ENCODE peak calls at places on chromosomes 2 and 18, in eight cellular contexts. One of them, this sample, is unnamed. For H3K36me3, the result is how much of the 10 kb centered on the place peaks cover.

GRCh38 chr2:20224191-20224715 is 677 bp downstream of the SDC1 start:
- DNase-seq in kidney epithelial cell: no peak
- DNase-seq in CD8-positive, alpha-beta T cell: no peak
- DNase-seq in effector memory CD4-positive, alpha-beta T cell: no peak
- DNase-seq in bronchial epithelial cell: no peak
- DNase-seq in PC-9: peak
- DNase-seq in GM23338: no peak
- DNase-seq in CD4-positive, CD25-positive, alpha-beta regulatory T cell: no peak
- DNase-seq in this sample: no peak

GRCh38 chr2:107197601-107198000 is 311.6 kb upstream of the ST6GAL2 start:
- DNase-seq in kidney epithelial cell: no peak
- DNase-seq in CD8-positive, alpha-beta T cell: no peak
- DNase-seq in effector memory CD4-positive, alpha-beta T cell: no peak
- DNase-seq in bronchial epithelial cell: no peak
- DNase-seq in PC-9: no peak
- DNase-seq in GM23338: no peak
- DNase-seq in CD4-positive, CD25-positive, alpha-beta regulatory T cell: no peak
- DNase-seq in this sample: no peak

GRCh38 chr18:1884623-1885022 is 686.7 kb downstream of the METTL4 start:
- DNase-seq in kidney epithelial cell: no peak
- DNase-seq in CD8-positive, alpha-beta T cell: no peak
- DNase-seq in effector memory CD4-positive, alpha-beta T cell: no peak
- DNase-seq in bronchial epithelial cell: no peak
- DNase-seq in PC-9: no peak
- DNase-seq in GM23338: no peak
- DNase-seq in CD4-positive, CD25-positive, alpha-beta regulatory T cell: no peak
- DNase-seq in this sample: no peak

GRCh38 chr2:96109931-96110511 is 6.3 kb downstream of the ADRA2B start:
- DNase-seq in kidney epithelial cell: no peak
- DNase-seq in CD8-positive, alpha-beta T cell: no peak
- DNase-seq in effector memory CD4-positive, alpha-beta T cell: no peak
- DNase-seq in bronchial epithelial cell: no peak
- DNase-seq in PC-9: no peak
- DNase-seq in GM23338: no peak
- DNase-seq in CD4-positive, CD25-positive, alpha-beta regulatory T cell: no peak
- DNase-seq in this sample: no peak

GRCh38 chr2:210553371-210553770 is 3.0 kb upstream of the CPS1 start:
- DNase-seq in kidney epithelial cell: no peak
- DNase-seq in CD8-positive, alpha-beta T cell: no peak
- DNase-seq in effector memory CD4-positive, alpha-beta T cell: no peak
- DNase-seq in bronchial epithelial cell: peak
- DNase-seq in PC-9: peak
- DNase-seq in GM23338: no peak
- DNase-seq in CD4-positive, CD25-positive, alpha-beta regulatory T cell: no peak
- DNase-seq in this sample: peak

GRCh38 chr2:217899231-217900009 is 103.4 kb downstream of the TNS1 start:
- DNase-seq in kidney epithelial cell: peak
- DNase-seq in CD8-positive, alpha-beta T cell: no peak
- DNase-seq in effector memory CD4-positive, alpha-beta T cell: no peak
- DNase-seq in bronchial epithelial cell: peak
- DNase-seq in PC-9: peak
- DNase-seq in GM23338: peak
- DNase-seq in CD4-positive, CD25-positive, alpha-beta regulatory T cell: no peak
- DNase-seq in this sample: peak

GRCh38 chr2:236666646-236667204 is 97.1 kb downstream of the ACKR3 start:
- DNase-seq in kidney epithelial cell: no peak
- DNase-seq in CD8-positive, alpha-beta T cell: no peak
- DNase-seq in effector memory CD4-positive, alpha-beta T cell: no peak
- DNase-seq in bronchial epithelial cell: no peak
- DNase-seq in PC-9: no peak
- DNase-seq in GM23338: no peak
- DNase-seq in CD4-positive, CD25-positive, alpha-beta regulatory T cell: no peak
- DNase-seq in this sample: no peak

GRCh38 chr2:172772637-172773036 is 37.0 kb downstream of the RAPGEF4 start:
- DNase-seq in kidney epithelial cell: no peak
- DNase-seq in CD8-positive, alpha-beta T cell: no peak
- DNase-seq in effector memory CD4-positive, alpha-beta T cell: no peak
- DNase-seq in bronchial epithelial cell: peak
- DNase-seq in PC-9: no peak
- DNase-seq in GM23338: no peak
- DNase-seq in CD4-positive, CD25-positive, alpha-beta regulatory T cell: no peak
- DNase-seq in this sample: peak

GRCh38 chr2:195486987-195487644 is 169.9 kb upstream of the SLC39A10 start:
- DNase-seq in kidney epithelial cell: peak
- DNase-seq in CD8-positive, alpha-beta T cell: no peak
- DNase-seq in effector memory CD4-positive, alpha-beta T cell: no peak
- DNase-seq in bronchial epithelial cell: peak
- DNase-seq in PC-9: peak
- DNase-seq in GM23338: no peak
- DNase-seq in CD4-positive, CD25-positive, alpha-beta regulatory T cell: peak
- DNase-seq in this sample: peak

GRCh38 chr2:15650616-15651366 is 59.1 kb downstream of the DDX1 start:
- DNase-seq in kidney epithelial cell: no peak
- DNase-seq in CD8-positive, alpha-beta T cell: no peak
- DNase-seq in effector memory CD4-positive, alpha-beta T cell: no peak
- DNase-seq in bronchial epithelial cell: no peak
- DNase-seq in PC-9: no peak
- DNase-seq in GM23338: no peak
- DNase-seq in CD4-positive, CD25-positive, alpha-beta regulatory T cell: no peak
- DNase-seq in this sample: no peak

GRCh38 chr2:191631754-191632153 is 46.2 kb upstream of the NABP1 start:
- DNase-seq in kidney epithelial cell: no peak
- DNase-seq in CD8-positive, alpha-beta T cell: no peak
- DNase-seq in effector memory CD4-positive, alpha-beta T cell: no peak
- DNase-seq in bronchial epithelial cell: peak
- DNase-seq in PC-9: peak
- DNase-seq in GM23338: no peak
- DNase-seq in CD4-positive, CD25-positive, alpha-beta regulatory T cell: no peak
- DNase-seq in this sample: no peak

GRCh38 chr2:226426292-226426736 is 373.3 kb downstream of the IRS1 start:
- DNase-seq in kidney epithelial cell: no peak
- DNase-seq in CD8-positive, alpha-beta T cell: no peak
- DNase-seq in effector memory CD4-positive, alpha-beta T cell: no peak
- DNase-seq in bronchial epithelial cell: peak
- DNase-seq in PC-9: peak
- DNase-seq in GM23338: no peak
- DNase-seq in CD4-positive, CD25-positive, alpha-beta regulatory T cell: no peak
- DNase-seq in this sample: peak

GRCh38 chr18:54739476-54739875 is 88.8 kb upstream of the RAB27B start:
- DNase-seq in kidney epithelial cell: no peak
- DNase-seq in CD8-positive, alpha-beta T cell: no peak
- DNase-seq in effector memory CD4-positive, alpha-beta T cell: no peak
- DNase-seq in bronchial epithelial cell: no peak
- DNase-seq in PC-9: no peak
- DNase-seq in GM23338: no peak
- DNase-seq in CD4-positive, CD25-positive, alpha-beta regulatory T cell: no peak
- DNase-seq in this sample: peak

GRCh38 chr2:64276417-64277095 is 132.3 kb upstream of the PELI1 start:
- DNase-seq in kidney epithelial cell: no peak
- DNase-seq in CD8-positive, alpha-beta T cell: no peak
- DNase-seq in effector memory CD4-positive, alpha-beta T cell: no peak
- DNase-seq in bronchial epithelial cell: peak
- DNase-seq in PC-9: peak
- DNase-seq in GM23338: peak
- DNase-seq in CD4-positive, CD25-positive, alpha-beta regulatory T cell: no peak
- DNase-seq in this sample: peak

GRCh38 chr2:100320547-100321180 is 1.6 kb downstream of the LONRF2 start:
- DNase-seq in kidney epithelial cell: no peak
- DNase-seq in CD8-positive, alpha-beta T cell: no peak
- DNase-seq in effector memory CD4-positive, alpha-beta T cell: no peak
- DNase-seq in bronchial epithelial cell: no peak
- DNase-seq in PC-9: no peak
- DNase-seq in GM23338: no peak
- DNase-seq in CD4-positive, CD25-positive, alpha-beta regulatory T cell: no peak
- DNase-seq in this sample: no peak

GRCh38 chr2:150644298-150645067 is 157.0 kb upstream of the RND3 start:
- DNase-seq in kidney epithelial cell: no peak
- DNase-seq in CD8-positive, alpha-beta T cell: no peak
- DNase-seq in effector memory CD4-positive, alpha-beta T cell: no peak
- DNase-seq in bronchial epithelial cell: peak
- DNase-seq in PC-9: no peak
- DNase-seq in GM23338: no peak
- DNase-seq in CD4-positive, CD25-positive, alpha-beta regulatory T cell: no peak
- DNase-seq in this sample: peak

DNA sequence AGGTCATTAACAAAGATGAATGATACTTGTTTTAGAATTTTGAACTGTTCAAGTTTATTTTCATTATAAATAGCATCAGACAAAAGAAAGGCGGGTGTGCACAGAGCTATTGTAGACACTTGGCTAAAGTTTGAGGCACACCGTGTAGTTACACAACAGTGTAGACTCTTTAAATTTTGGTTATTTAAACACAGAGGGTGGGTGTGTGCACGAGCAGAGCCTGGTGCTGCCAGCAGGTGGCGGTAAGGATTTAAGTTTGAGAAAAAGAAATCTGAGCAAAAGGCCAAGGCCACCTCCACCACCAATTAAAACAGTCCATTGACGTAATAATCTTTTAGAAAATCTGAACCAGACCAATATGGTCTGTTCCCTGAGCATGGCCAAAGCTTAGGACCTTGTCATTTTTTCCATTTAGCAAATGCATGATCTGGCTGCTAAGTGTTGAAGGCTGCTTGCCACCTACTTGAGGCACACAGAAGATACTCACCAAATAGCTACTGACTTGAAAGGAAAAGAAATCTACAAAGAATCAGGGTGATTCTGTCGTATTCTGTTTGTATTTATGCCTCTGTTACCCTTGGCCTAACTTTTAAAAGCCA is 14.3 kb downstream of the COPS7B start:
- DNase-seq in kidney epithelial cell: no peak
- DNase-seq in CD8-positive, alpha-beta T cell: peak
- DNase-seq in effector memory CD4-positive, alpha-beta T cell: no peak
- DNase-seq in bronchial epithelial cell: peak
- DNase-seq in PC-9: peak
- DNase-seq in GM23338: peak
- DNase-seq in CD4-positive, CD25-positive, alpha-beta regulatory T cell: no peak
- DNase-seq in this sample: no peak
- H3K36me3 ChIP-seq in kidney epithelial cell: under half
- H3K36me3 ChIP-seq in CD8-positive, alpha-beta T cell: half or more
- H3K36me3 ChIP-seq in effector memory CD4-positive, alpha-beta T cell: half or more
- H3K36me3 ChIP-seq in bronchial epithelial cell: under half
- H3K36me3 ChIP-seq in PC-9: under half
- H3K36me3 ChIP-seq in GM23338: under half
- H3K36me3 ChIP-seq in CD4-positive, CD25-positive, alpha-beta regulatory T cell: half or more
- H3K36me3 ChIP-seq in this sample: under half

DNA sequence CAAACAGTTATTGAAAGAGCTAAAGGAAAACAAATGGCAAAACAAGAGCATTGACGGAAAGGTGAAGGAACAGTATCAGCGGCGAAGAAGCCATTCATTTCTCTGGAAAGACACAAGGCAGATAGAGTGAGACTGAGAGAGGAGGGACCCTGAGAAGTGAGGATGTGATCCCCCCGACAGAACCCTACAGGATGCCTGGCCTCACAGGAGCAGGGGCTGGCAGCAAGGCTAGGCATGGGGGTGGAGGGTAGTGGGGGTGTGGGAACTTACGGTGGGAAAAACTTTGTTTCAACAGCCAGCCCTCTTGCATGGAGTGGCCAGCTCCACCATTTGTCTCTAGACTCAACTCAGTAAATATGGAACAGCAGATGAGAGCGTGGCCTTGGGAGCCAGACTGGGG is 40.7 kb downstream of the SP110 start:
- DNase-seq in kidney epithelial cell: no peak
- DNase-seq in CD8-positive, alpha-beta T cell: no peak
- DNase-seq in effector memory CD4-positive, alpha-beta T cell: no peak
- DNase-seq in bronchial epithelial cell: no peak
- DNase-seq in PC-9: no peak
- DNase-seq in GM23338: no peak
- DNase-seq in CD4-positive, CD25-positive, alpha-beta regulatory T cell: no peak
- DNase-seq in this sample: no peak
- H3K36me3 ChIP-seq in kidney epithelial cell: under half
- H3K36me3 ChIP-seq in CD8-positive, alpha-beta T cell: half or more
- H3K36me3 ChIP-seq in effector memory CD4-positive, alpha-beta T cell: half or more
- H3K36me3 ChIP-seq in bronchial epithelial cell: under half
- H3K36me3 ChIP-seq in PC-9: under half
- H3K36me3 ChIP-seq in GM23338: under half
- H3K36me3 ChIP-seq in CD4-positive, CD25-positive, alpha-beta regulatory T cell: half or more
- H3K36me3 ChIP-seq in this sample: under half

GRCh38 chr2:108477062-108477461 is 28.1 kb downstream of the GCC2 start:
- DNase-seq in kidney epithelial cell: no peak
- DNase-seq in CD8-positive, alpha-beta T cell: no peak
- DNase-seq in effector memory CD4-positive, alpha-beta T cell: no peak
- DNase-seq in bronchial epithelial cell: no peak
- DNase-seq in PC-9: no peak
- DNase-seq in GM23338: no peak
- DNase-seq in CD4-positive, CD25-positive, alpha-beta regulatory T cell: no peak
- DNase-seq in this sample: no peak
- H3K36me3 ChIP-seq in kidney epithelial cell: under half
- H3K36me3 ChIP-seq in CD8-positive, alpha-beta T cell: half or more
- H3K36me3 ChIP-seq in effector memory CD4-positive, alpha-beta T cell: half or more
- H3K36me3 ChIP-seq in bronchial epithelial cell: under half
- H3K36me3 ChIP-seq in PC-9: under half
- H3K36me3 ChIP-seq in GM23338: under half
- H3K36me3 ChIP-seq in CD4-positive, CD25-positive, alpha-beta regulatory T cell: half or more
- H3K36me3 ChIP-seq in this sample: under half

GRCh38 chr2:110660558-110660957 is 17.3 kb downstream of the BUB1 start:
- DNase-seq in kidney epithelial cell: no peak
- DNase-seq in CD8-positive, alpha-beta T cell: no peak
- DNase-seq in effector memory CD4-positive, alpha-beta T cell: no peak
- DNase-seq in bronchial epithelial cell: no peak
- DNase-seq in PC-9: no peak
- DNase-seq in GM23338: no peak
- DNase-seq in CD4-positive, CD25-positive, alpha-beta regulatory T cell: no peak
- DNase-seq in this sample: no peak

GRCh38 chr2:110657721-110658305 is 20.1 kb downstream of the BUB1 start:
- DNase-seq in kidney epithelial cell: peak
- DNase-seq in CD8-positive, alpha-beta T cell: no peak
- DNase-seq in effector memory CD4-positive, alpha-beta T cell: no peak
- DNase-seq in bronchial epithelial cell: peak
- DNase-seq in PC-9: no peak
- DNase-seq in GM23338: no peak
- DNase-seq in CD4-positive, CD25-positive, alpha-beta regulatory T cell: peak
- DNase-seq in this sample: no peak

GRCh38 chr2:110653861-110654260 is 24.0 kb downstream of the BUB1 start:
- DNase-seq in kidney epithelial cell: no peak
- DNase-seq in CD8-positive, alpha-beta T cell: no peak
- DNase-seq in effector memory CD4-positive, alpha-beta T cell: no peak
- DNase-seq in bronchial epithelial cell: no peak
- DNase-seq in PC-9: no peak
- DNase-seq in GM23338: no peak
- DNase-seq in CD4-positive, CD25-positive, alpha-beta regulatory T cell: no peak
- DNase-seq in this sample: no peak

GRCh38 chr2:110659248-110659647 is 18.6 kb downstream of the BUB1 start:
- DNase-seq in kidney epithelial cell: no peak
- DNase-seq in CD8-positive, alpha-beta T cell: no peak
- DNase-seq in effector memory CD4-positive, alpha-beta T cell: no peak
- DNase-seq in bronchial epithelial cell: peak
- DNase-seq in PC-9: no peak
- DNase-seq in GM23338: no peak
- DNase-seq in CD4-positive, CD25-positive, alpha-beta regulatory T cell: no peak
- DNase-seq in this sample: peak

DNA sequence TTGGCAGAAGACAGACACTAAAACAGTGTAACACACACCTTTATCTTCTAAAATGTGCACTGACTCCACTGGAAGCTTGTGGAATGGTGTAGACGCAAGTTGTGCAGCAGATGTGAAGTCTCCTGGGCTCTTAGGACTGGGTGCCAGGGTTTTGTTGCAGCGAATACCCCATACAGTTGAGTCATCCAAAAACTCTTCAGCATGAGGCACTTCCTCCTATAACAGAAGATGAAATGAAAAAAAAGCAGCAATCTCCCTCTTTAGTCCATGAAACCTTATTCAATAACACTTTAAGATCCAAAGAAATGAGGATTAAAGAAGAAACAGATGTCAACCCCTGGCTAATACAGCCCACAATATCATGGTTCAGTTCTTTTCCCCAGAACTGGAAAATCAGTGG is 22.2 kb downstream of the BUB1 start:
- DNase-seq in kidney epithelial cell: no peak
- DNase-seq in CD8-positive, alpha-beta T cell: no peak
- DNase-seq in effector memory CD4-positive, alpha-beta T cell: no peak
- DNase-seq in bronchial epithelial cell: peak
- DNase-seq in PC-9: no peak
- DNase-seq in GM23338: no peak
- DNase-seq in CD4-positive, CD25-positive, alpha-beta regulatory T cell: no peak
- DNase-seq in this sample: peak
- H3K36me3 ChIP-seq in kidney epithelial cell: under half
- H3K36me3 ChIP-seq in CD8-positive, alpha-beta T cell: under half
- H3K36me3 ChIP-seq in effector memory CD4-positive, alpha-beta T cell: under half
- H3K36me3 ChIP-seq in bronchial epithelial cell: under half
- H3K36me3 ChIP-seq in PC-9: under half
- H3K36me3 ChIP-seq in GM23338: half or more
- H3K36me3 ChIP-seq in CD4-positive, CD25-positive, alpha-beta regulatory T cell: under half
- H3K36me3 ChIP-seq in this sample: under half